ENCODE peak calls at places on chromosomes 11 and 22, in six cellular contexts. X is T47D; W is LHCN-M2; O is stimulated activated CD8-positive, alpha-beta memory T cell treated with anti-CD3 and anti-CD28 coated beads, Interleukin-7, amount 100 ng/mL, for 1 hour; I is activated CD4-positive, alpha-beta T cell treated with anti-CD3 and anti-CD28 coated beads, Interleukin-2, amount 50 U/mL, for 1 hour; B is substantia nigra. U is an unnamed sample.
A peak's percentile ranks its signal among the peaks of the same experiment; 100 is the strongest.

GRCh38 chr11:46302866-46303265 is 25.4 kb downstream of the CREB3L1 start:
- DNase-seq in X (no peak), W (no peak), O (no peak), I (no peak), B (no peak), U (no peak)

GRCh38 chr22:36552300-36552699 is 23.3 kb upstream of the EIF3D start:
- DNase-seq in X (no peak), W (no peak), O (no peak), I (no peak), B (no peak), U (no peak)

GRCh38 chr11:40293655-40294342 is 1165.7 kb downstream of the LRRC4C start:
- DNase-seq in X (peak; percentile 86), W (peak; percentile 25), O (no peak), I (peak; percentile 2), B (peak; percentile 60), U (peak; percentile 56)

GRCh38 chr11:61049066-61049382 is 53.3 kb upstream of the CD5 start:
- DNase-seq in X (no peak), W (no peak), O (no peak), I (no peak), B (no peak), U (no peak)

GRCh38 chr11:103079833-103080232 is 12.1 kb downstream of the DCUN1D5 start:
- DNase-seq in X (no peak), W (peak; percentile 5), O (no peak), I (no peak), B (no peak), U (no peak)

GRCh38 chr11:1138053-1138452 is 19.7 kb upstream of the MUC5AC start:
- DNase-seq in X (no peak), W (peak; percentile 74), O (no peak), I (no peak), B (no peak), U (no peak)

GRCh38 chr22:29689872-29690213 is 30.0 kb upstream of the CABP7 start:
- DNase-seq in X (no peak), W (peak; percentile 72), O (no peak), I (peak; percentile 38), B (peak; percentile 70), U (no peak)

GRCh38 chr11:116505466-116506247 is 267.1 kb downstream of the BUD13 start:
- DNase-seq in X (no peak), W (no peak), O (no peak), I (no peak), B (no peak), U (no peak)

GRCh38 chr22:29073618-29074275 is 912 bp downstream of the KREMEN1 start:
- DNase-seq in X (peak; percentile 37), W (no peak), O (no peak), I (no peak), B (no peak), U (no peak)

GRCh38 chr11:8593935-8594909 is at the start of gene STK33:
- DNase-seq in X (no peak), W (no peak), O (no peak), I (no peak), B (no peak), U (no peak)

GRCh38 chr11:128502736-128503135 is 84.6 kb downstream of the ETS1 start:
- DNase-seq in X (no peak), W (peak; percentile 82), O (no peak), I (no peak), B (no peak), U (no peak)

GRCh38 chr11:22192642-22193347 is at the start of gene ANO5:
- DNase-seq in X (peak; percentile 78), W (no peak), O (no peak), I (no peak), B (peak; percentile 16), U (no peak)

GRCh38 chr11:77147668-77148321 is 19.7 kb downstream of the MYO7A start:
- DNase-seq in X (no peak), W (no peak), O (no peak), I (no peak), B (no peak), U (no peak)

GRCh38 chr22:37792494-37792893 is 15.2 kb upstream of the GCAT start:
- DNase-seq in X (no peak), W (no peak), O (no peak), I (no peak), B (no peak), U (no peak)

GRCh38 chr11:61613711-61614254 is 32.9 kb upstream of the SYT7 start:
- DNase-seq in X (no peak), W (no peak), O (no peak), I (no peak), B (no peak), U (no peak)

GRCh38 chr11:85756401-85757200 is 54.3 kb downstream of the SYTL2 start:
- DNase-seq in X (no peak), W (no peak), O (peak; percentile 24), I (peak; percentile 10), B (no peak), U (peak; percentile 94)

GRCh38 chr11:27754035-27755017 is 54.1 kb upstream of the BDNF start:
- DNase-seq in X (no peak), W (no peak), O (no peak), I (no peak), B (no peak), U (no peak)

GRCh38 chr11:65471410-65471762 is 27.5 kb upstream of the MALAT1 start:
- DNase-seq in X (peak; percentile 75), W (peak; percentile 80), O (no peak), I (no peak), B (peak; percentile 46), U (no peak)

GRCh38 chr11:47918370-47918690 is 62.0 kb upstream of the PTPRJ start:
- DNase-seq in X (no peak), W (no peak), O (no peak), I (no peak), B (no peak), U (no peak)